ENCODE peak calls at places on chromosomes 3 and 15, in eight cellular contexts. D, S, O, R, M, L, C and W are unnamed samples.
A peak's percentile ranks its signal among the peaks of the same experiment; 100 is the strongest.

GRCh38 chr15:70791248-70791647 is 27.9 kb upstream of the UACA start:
- DNase-seq in D (no peak), S (no peak), O (no peak), R (no peak), M (no peak), L (no peak), C (no peak), W (no peak)

GRCh38 chr15:79042213-79042928 is 48.2 kb downstream of the RASGRF1 start:
- DNase-seq in D (no peak), S (peak; percentile 33), O (no peak), R (no peak), M (no peak), L (no peak), C (peak; percentile 13), W (no peak)

GRCh38 chr3:21013566-21013965 is 737.4 kb downstream of the ZNF385D start:
- DNase-seq in D (peak; percentile 74), S (no peak), O (no peak), R (no peak), M (no peak), L (no peak), C (no peak), W (no peak)

GRCh38 chr3:48015451-48016182 is 599 bp downstream of the MAP4 start:
- DNase-seq in D (no peak), S (peak; percentile 66), O (no peak), R (no peak), M (no peak), L (no peak), C (peak; percentile 49), W (no peak)

GRCh38 chr15:90009301-90010063 is 8.4 kb downstream of the ZNF710 start:
- DNase-seq in D (no peak), S (no peak), O (no peak), R (no peak), M (no peak), L (no peak), C (no peak), W (peak; percentile 20)

GRCh38 chr15:58357529-58358476 is 74.0 kb upstream of the LIPC start:
- DNase-seq in D (peak; percentile 22), S (peak; percentile 52), O (no peak), R (peak; percentile 26), M (no peak), L (no peak), C (peak; percentile 59), W (peak; percentile 63)

GRCh38 chr3:119104031-119104430 is 41.9 kb upstream of the TEX55 start:
- DNase-seq in D (no peak), S (no peak), O (no peak), R (no peak), M (no peak), L (no peak), C (no peak), W (no peak)

GRCh38 chr3:5563537-5564277 is 376.2 kb downstream of the EDEM1 start:
- DNase-seq in D (no peak), S (no peak), O (no peak), R (no peak), M (no peak), L (no peak), C (no peak), W (no peak)

GRCh38 chr3:72628065-72628464 is 220.2 kb downstream of the SHQ1 start:
- DNase-seq in D (peak; percentile 99), S (no peak), O (no peak), R (peak; percentile 44), M (no peak), L (no peak), C (no peak), W (no peak)

GRCh38 chr15:40871749-40872617 is 2.1 kb downstream of the RHOV start:
- DNase-seq in D (peak; percentile 97), S (no peak), O (no peak), R (peak; percentile 83), M (no peak), L (no peak), C (no peak), W (peak; percentile 90)

GRCh38 chr3:135887220-135887619 is 78.3 kb upstream of the PPP2R3A start:
- DNase-seq in D (peak; percentile 77), S (no peak), O (no peak), R (no peak), M (no peak), L (no peak), C (no peak), W (no peak)

GRCh38 chr3:183590442-183590841 is 34.9 kb upstream of the KLHL6 start:
- DNase-seq in D (no peak), S (no peak), O (no peak), R (no peak), M (no peak), L (no peak), C (no peak), W (peak; percentile 51)

GRCh38 chr15:83108266-83109219 is 1.1 kb downstream of the TM6SF1 start:
- DNase-seq in D (peak; percentile 42), S (peak; percentile 82), O (peak; percentile 52), R (no peak), M (peak; percentile 56), L (peak; percentile 46), C (peak; percentile 86), W (peak; percentile 63)

GRCh38 chr15:41258706-41259471 is 27.8 kb downstream of the CHP1 start:
- DNase-seq in D (peak; percentile 72), S (peak; percentile 62), O (no peak), R (peak; percentile 62), M (no peak), L (no peak), C (peak; percentile 55), W (no peak)

GRCh38 chr15:92143765-92144164 is 249.9 kb upstream of the ST8SIA2 start:
- DNase-seq in D (no peak), S (no peak), O (no peak), R (no peak), M (no peak), L (no peak), C (no peak), W (no peak)

GRCh38 chr3:126936853-126937395 is 46.0 kb upstream of the PLXNA1 start:
- DNase-seq in D (no peak), S (peak; percentile 25), O (peak; percentile 16), R (no peak), M (no peak), L (no peak), C (no peak), W (no peak)

GRCh38 chr3:167887096-167887495 is 151.6 kb downstream of the SERPINI1 start:
- DNase-seq in D (peak; percentile 50), S (peak; percentile 18), O (no peak), R (peak; percentile 18), M (no peak), L (no peak), C (peak; percentile 17), W (no peak)

GRCh38 chr3:149646181-149646766 is 11.6 kb downstream of the WWTR1 start:
- DNase-seq in D (peak; percentile 91), S (no peak), O (no peak), R (no peak), M (no peak), L (no peak), C (peak; percentile 49), W (no peak)

GRCh38 chr3:33064929-33065328 is 32.0 kb downstream of the GLB1 start:
- DNase-seq in D (no peak), S (no peak), O (no peak), R (no peak), M (no peak), L (no peak), C (no peak), W (peak; percentile 36)

GRCh38 chr15:34673241-34673640 is 81.6 kb downstream of the GJD2 start:
- DNase-seq in D (no peak), S (no peak), O (no peak), R (no peak), M (no peak), L (no peak), C (no peak), W (no peak)

GRCh38 chr3:26236991-26237682 is 385.4 kb upstream of the LRRC3B start:
- DNase-seq in D (no peak), S (no peak), O (no peak), R (no peak), M (peak; percentile 14), L (no peak), C (no peak), W (no peak)

GRCh38 chr3:149339931-149340309 is 6.5 kb upstream of the TM4SF18 start:
- DNase-seq in D (peak; percentile 91), S (peak; percentile 97), O (no peak), R (peak; percentile 83), M (peak; percentile 78), L (peak; percentile 47), C (peak; percentile 98), W (peak; percentile 90)

GRCh38 chr15:51842265-51842664 is 12.8 kb downstream of the TMOD3 start:
- DNase-seq in D (no peak), S (no peak), O (no peak), R (no peak), M (no peak), L (no peak), C (no peak), W (no peak)

GRCh38 chr3:3821780-3822179 is 22.5 kb downstream of the LRRN1 start:
- DNase-seq in D (peak; percentile 42), S (no peak), O (no peak), R (no peak), M (no peak), L (no peak), C (no peak), W (no peak)

GRCh38 chr3:143037867-143038266 is 36.5 kb downstream of the U2SURP start:
- DNase-seq in D (no peak), S (no peak), O (no peak), R (no peak), M (no peak), L (no peak), C (no peak), W (no peak)
- TF ChIP-seq CTCF in D (peak; percentile 26), S (no peak), O (no peak), R (no peak), M (no peak), L (no peak), C (peak; percentile 20), W (peak; percentile 56)

GRCh38 chr3:120144267-120144666 is 50.0 kb upstream of the GSK3B start:
- DNase-seq in D (peak; percentile 67), S (peak; percentile 54), O (no peak), R (peak; percentile 18), M (no peak), L (no peak), C (peak; percentile 48), W (peak; percentile 55)
- TF ChIP-seq CTCF in D (peak; percentile 37), S (no peak), O (no peak), R (no peak), M (peak; percentile 45), L (no peak), C (no peak), W (no peak)

DNA sequence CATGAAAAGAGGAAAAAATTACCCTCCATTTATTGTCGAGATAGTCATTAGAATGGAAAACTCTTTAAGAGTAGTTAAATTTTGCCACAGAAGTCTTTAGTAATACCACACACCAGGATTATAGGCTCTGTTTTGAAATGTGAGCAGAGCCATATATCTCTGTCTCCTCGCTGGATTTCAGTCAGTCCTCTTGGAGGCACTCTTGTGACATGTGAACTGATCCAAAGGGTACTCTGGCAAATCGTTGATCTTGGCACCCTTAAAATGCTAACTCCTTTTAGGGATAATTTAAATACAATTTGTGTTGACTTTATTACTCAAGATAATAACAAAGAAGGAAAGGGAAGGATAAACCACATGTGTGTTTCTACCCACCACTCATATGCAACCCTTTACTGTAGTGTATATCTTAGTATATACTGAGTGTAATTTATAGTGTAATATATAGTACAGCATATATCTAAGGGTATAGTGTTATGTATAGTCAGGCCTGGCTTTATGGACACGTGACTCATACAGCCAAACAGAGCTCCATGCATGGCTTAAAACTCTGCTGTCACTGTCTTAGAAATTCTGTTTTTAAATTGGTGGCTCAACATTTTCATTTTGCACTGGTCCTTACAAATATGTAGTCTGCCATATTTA is 12.3 kb upstream of the KPNA4 start:
- DNase-seq in D (peak; percentile 50), S (peak; percentile 36), O (no peak), R (no peak), M (no peak), L (peak; percentile 11), C (peak; percentile 34), W (no peak)
- TF ChIP-seq CTCF in D (peak; percentile 53), S (peak; percentile 10), O (no peak), R (peak; percentile 28), M (peak; percentile 26), L (no peak), C (peak; percentile 16), W (peak; percentile 70)

GRCh38 chr3:152374260-152374990 is 105.7 kb downstream of the MBNL1 start:
- DNase-seq in D (no peak), S (no peak), O (no peak), R (no peak), M (no peak), L (no peak), C (no peak), W (no peak)
- TF ChIP-seq CTCF in D (no peak), S (no peak), O (no peak), R (no peak), M (no peak), L (no peak), C (no peak), W (no peak)